ENCODE peak calls at places on chromosomes 7 and 10, in ten cellular contexts. V is left ventricle myocardium inferior, O is A549, E is left lung, W is heart left ventricle, T is psoas muscle, H is BE2C, F is mammary epithelial cell, L is bronchial epithelial cell, R is fibroblast of lung. Q is an unnamed sample.
A peak's percentile ranks its signal among the peaks of the same experiment; 100 is the strongest.

GRCh38 chr7:123627859-123628258 is 26.2 kb downstream of the ASB15 start:
- DNase-seq in V (no peak), O (no peak), E (no peak), W (no peak), T (no peak), H (no peak), F (no peak), L (no peak), R (no peak), Q (no peak)

GRCh38 chr10:116663342-116663741 is 42.6 kb downstream of the PNLIPRP2 start:
- DNase-seq in V (no peak), O (no peak), E (no peak), W (no peak), T (no peak), H (no peak), F (no peak), L (no peak), R (no peak), Q (no peak)

GRCh38 chr10:79209340-79209739 is 137.9 kb upstream of the PPIF start:
- DNase-seq in V (no peak), O (no peak), E (no peak), W (no peak), T (no peak), H (no peak), F (no peak), L (no peak), R (no peak), Q (no peak)

GRCh38 chr7:41733063-41733398 is 30.1 kb upstream of the INHBA start:
- DNase-seq in V (no peak), O (no peak), E (no peak), W (no peak), T (no peak), H (no peak), F (peak; percentile 39), L (peak; percentile 37), R (no peak), Q (peak; percentile 71)

GRCh38 chr7:123242467-123243097 is 42.8 kb upstream of the SLC13A1 start:
- DNase-seq in V (no peak), O (no peak), E (no peak), W (no peak), T (no peak), H (peak; percentile 18), F (peak; percentile 5), L (no peak), R (no peak), Q (peak; percentile 9)

GRCh38 chr7:8035647-8036518 is 67.3 kb downstream of the GLCCI1 start:
- DNase-seq in V (no peak), O (peak; percentile 35), E (no peak), W (no peak), T (no peak), H (peak; percentile 10), F (peak; percentile 37), L (peak; percentile 63), R (peak; percentile 66), Q (peak; percentile 72)

GRCh38 chr7:108004220-108005142 is 1.5 kb upstream of the LAMB1 start:
- DNase-seq in V (no peak), O (peak; percentile 79), E (no peak), W (no peak), T (no peak), H (no peak), F (no peak), L (no peak), R (peak; percentile 62), Q (peak; percentile 76)

GRCh38 chr7:17183630-17184328 is 114.7 kb upstream of the AHR start:
- DNase-seq in V (no peak), O (no peak), E (no peak), W (no peak), T (no peak), H (no peak), F (no peak), L (no peak), R (peak; percentile 46), Q (peak; percentile 34)

GRCh38 chr10:126458453-126458852 is 70.2 kb upstream of the ADAM12 start:
- DNase-seq in V (no peak), O (peak; percentile 52), E (no peak), W (no peak), T (no peak), H (no peak), F (no peak), L (no peak), R (peak; percentile 91), Q (peak; percentile 47)

GRCh38 chr10:96670786-96671185 is 49.5 kb downstream of the PIK3AP1 start:
- DNase-seq in V (no peak), O (peak; percentile 39), E (no peak), W (no peak), T (no peak), H (no peak), F (no peak), L (no peak), R (no peak), Q (no peak)

GRCh38 chr10:18571780-18572179 is 79.6 kb downstream of the NSUN6 start:
- DNase-seq in V (no peak), O (no peak), E (no peak), W (no peak), T (no peak), H (no peak), F (no peak), L (no peak), R (no peak), Q (no peak)

GRCh38 chr10:6786579-6787031 is 206.5 kb upstream of the PRKCQ start:
- DNase-seq in V (no peak), O (peak; percentile 54), E (no peak), W (no peak), T (no peak), H (no peak), F (peak; percentile 48), L (peak; percentile 61), R (peak; percentile 77), Q (peak; percentile 60)

GRCh38 chr7:54947266-54947665 is 71.6 kb upstream of the EGFR start:
- DNase-seq in V (no peak), O (no peak), E (no peak), W (no peak), T (no peak), H (no peak), F (no peak), L (no peak), R (no peak), Q (no peak)
- TF ChIP-seq CTCF in V (no peak), O (no peak), E (no peak), W (no peak), T (no peak), H (no peak), F (no peak), L (no peak), R (no peak), Q (no peak)

GRCh38 chr7:158013085-158013668 is 574.4 kb downstream of the PTPRN2 start:
- DNase-seq in V (no peak), O (no peak), E (no peak), W (no peak), T (no peak), H (no peak), F (no peak), L (no peak), R (no peak), Q (no peak)

GRCh38 chr7:158016171-158017087 is 571.2 kb downstream of the PTPRN2 start:
- DNase-seq in V (no peak), O (no peak), E (no peak), W (no peak), T (no peak), H (no peak), F (no peak), L (no peak), R (no peak), Q (no peak)

GRCh38 chr7:158018061-158018796 is 569.4 kb downstream of the PTPRN2 start:
- DNase-seq in V (no peak), O (no peak), E (no peak), W (no peak), T (no peak), H (no peak), F (no peak), L (no peak), R (no peak), Q (no peak)

GRCh38 chr7:158017226-158018060 is 570.2 kb downstream of the PTPRN2 start:
- DNase-seq in V (no peak), O (no peak), E (no peak), W (no peak), T (no peak), H (no peak), F (no peak), L (no peak), R (no peak), Q (no peak)

GRCh38 chr7:158015403-158016116 is 572.1 kb downstream of the PTPRN2 start:
- DNase-seq in V (no peak), O (no peak), E (no peak), W (no peak), T (no peak), H (no peak), F (no peak), L (no peak), R (no peak), Q (no peak)
- H3K4me3 ChIP-seq in V (peak overlapping the region; percentile 50), O (no peak overlapping the region), E (no peak overlapping the region), W (peak overlapping the region; percentile 8), T (peak overlapping the region; percentile 40), H (peak overlapping the region; percentile 33), F (no peak overlapping the region), L (no peak overlapping the region), R (no peak overlapping the region), Q (no peak overlapping the region)

GRCh38 chr7:140982508-140982907 is 32.2 kb downstream of the MRPS33 start:
- DNase-seq in V (no peak), O (no peak), E (no peak), W (no peak), T (no peak), H (no peak), F (no peak), L (no peak), R (no peak), Q (peak; percentile 36)

GRCh38 chr7:140989068-140989467 is 25.7 kb downstream of the MRPS33 start:
- DNase-seq in V (no peak), O (no peak), E (no peak), W (no peak), T (no peak), H (no peak), F (no peak), L (no peak), R (no peak), Q (no peak)

DNA sequence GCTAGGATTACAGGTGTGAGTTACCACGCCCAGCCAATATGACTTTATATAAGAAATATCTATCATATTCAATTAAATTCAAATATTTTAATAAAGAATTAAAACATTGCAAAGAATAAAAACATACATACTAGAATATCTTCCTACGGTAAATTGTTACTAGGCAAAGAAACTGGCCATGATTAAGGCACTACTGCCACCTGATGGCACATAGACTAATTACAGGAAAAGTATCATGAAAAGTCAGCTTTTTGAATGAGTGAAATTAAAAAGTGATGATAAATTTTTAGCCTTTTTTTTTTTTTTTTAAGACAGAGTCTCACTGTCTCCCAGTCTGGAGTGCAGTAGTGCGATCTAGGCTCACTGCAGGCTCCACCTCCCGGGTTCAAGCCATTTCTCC is 30.9 kb downstream of the MRPS33 start:
- DNase-seq in V (no peak), O (peak; percentile 39), E (no peak), W (no peak), T (no peak), H (no peak), F (no peak), L (no peak), R (peak; percentile 12), Q (no peak)
- TF ChIP-seq CTCF in V (no peak), O (peak; percentile 31), E (no peak), W (no peak), T (no peak), H (peak; percentile 60), F (peak; percentile 22), L (no peak), R (peak; percentile 26), Q (peak; percentile 20)

DNA sequence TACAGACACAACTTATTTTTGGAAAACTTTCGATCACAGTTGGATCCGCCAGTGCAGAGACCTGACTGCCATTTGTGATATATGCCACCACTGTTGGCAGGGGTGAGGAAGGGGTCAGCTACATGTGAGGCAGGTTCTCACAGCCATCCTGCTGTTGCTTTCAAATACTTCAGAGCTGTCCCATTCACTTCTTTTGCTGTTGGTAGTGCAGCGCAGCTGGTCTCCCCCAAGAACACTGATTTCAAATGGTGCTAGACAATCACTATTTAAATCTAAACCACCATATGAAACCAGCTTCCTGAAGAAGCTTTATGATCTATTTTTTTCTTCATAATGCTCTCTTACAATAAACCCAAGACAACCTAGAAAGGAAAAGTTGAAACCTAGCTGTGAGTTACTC is 143.2 kb upstream of the KLF14 start:
- DNase-seq in V (no peak), O (no peak), E (no peak), W (no peak), T (no peak), H (no peak), F (no peak), L (no peak), R (no peak), Q (no peak)
- H3K4me3 ChIP-seq in V (no peak overlapping the region), O (no peak overlapping the region), E (no peak overlapping the region), W (no peak overlapping the region), T (no peak overlapping the region), H (no peak overlapping the region), F (no peak overlapping the region), L (no peak overlapping the region), R (no peak overlapping the region), Q (no peak overlapping the region)

Q was measured in fibroblast of villous mesenchyme.